ENCODE peak calls at places on chromosomes 5 and 9, in five cellular contexts. W, T, F, I and M are unnamed samples.

GRCh38 chr5:169646856-169647255 is 9.8 kb downstream of the DOCK2 start:
- DNase-seq in W (no peak), T (no peak), F (no peak), I (no peak), M (no peak)

GRCh38 chr9:69104830-69105527 is 69.1 kb upstream of the TJP2 start:
- DNase-seq in W (no peak), T (peak), F (no peak), I (no peak), M (no peak)

GRCh38 chr5:173639-174600 is 17.4 kb upstream of the LRRC14B start:
- DNase-seq in W (no peak), T (no peak), F (no peak), I (no peak), M (no peak)

GRCh38 chr5:141825836-141826560 is 52.2 kb downstream of the PCDH1 start:
- DNase-seq in W (no peak), T (no peak), F (no peak), I (no peak), M (no peak)

GRCh38 chr9:81312346-81312745 is 377.0 kb downstream of the TLE1 start:
- DNase-seq in W (no peak), T (no peak), F (no peak), I (no peak), M (no peak)

GRCh38 chr5:153974131-153974812 is 64.4 kb downstream of the FAM114A2 start:
- DNase-seq in W (no peak), T (no peak), F (no peak), I (no peak), M (peak)

GRCh38 chr5:146447734-146448380 is 724 bp downstream of the TCERG1 start:
- DNase-seq in W (no peak), T (no peak), F (no peak), I (no peak), M (no peak)

GRCh38 chr5:110321117-110321516 is 405.4 kb downstream of the TMEM232 start:
- DNase-seq in W (no peak), T (no peak), F (no peak), I (no peak), M (no peak)

GRCh38 chr5:162068412-162068811 is 839 bp downstream of the GABRG2 start:
- DNase-seq in W (peak), T (peak), F (no peak), I (no peak), M (peak)

GRCh38 chr9:136011703-136012496 is 50.7 kb upstream of the UBAC1 start:
- DNase-seq in W (no peak), T (peak), F (no peak), I (peak), M (peak)

GRCh38 chr9:136882109-136882946 is 4.0 kb upstream of the TRAF2 start:
- DNase-seq in W (no peak), T (peak), F (peak), I (no peak), M (peak)

GRCh38 chr5:944992-945685 is 52.5 kb downstream of the TRIP13 start:
- DNase-seq in W (no peak), T (no peak), F (no peak), I (no peak), M (no peak)

GRCh38 chr5:116898917-116899316 is 324.3 kb upstream of the SEMA6A start:
- DNase-seq in W (no peak), T (no peak), F (no peak), I (no peak), M (no peak)

GRCh38 chr5:9054821-9055589 is 490.9 kb downstream of the SEMA5A start:
- DNase-seq in W (no peak), T (no peak), F (no peak), I (no peak), M (no peak)

GRCh38 chr5:72234265-72234700 is 85.8 kb downstream of the MRPS27 start:
- DNase-seq in W (no peak), T (no peak), F (no peak), I (no peak), M (no peak)

GRCh38 chr5:1335540-1336095 is 9.3 kb downstream of the CLPTM1L start:
- DNase-seq in W (no peak), T (no peak), F (no peak), I (no peak), M (no peak)

GRCh38 chr9:95132406-95133350 is 184.8 kb downstream of the FANCC start:
- DNase-seq in W (peak), T (no peak), F (no peak), I (no peak), M (peak)

GRCh38 chr9:131174681-131175239 is 49.4 kb downstream of the NUP214 start:
- DNase-seq in W (no peak), T (no peak), F (no peak), I (no peak), M (no peak)

GRCh38 chr9:7782390-7783120 is 17.0 kb downstream of the DMAC1 start:
- DNase-seq in W (no peak), T (no peak), F (no peak), I (no peak), M (no peak)

GRCh38 chr9:118009585-118009984 is 305.4 kb downstream of the TLR4 start:
- DNase-seq in W (no peak), T (no peak), F (no peak), I (no peak), M (no peak)

GRCh38 chr9:81665514-81665838 is 23.9 kb downstream of the TLE1 start:
- DNase-seq in W (no peak), T (no peak), F (no peak), I (no peak), M (no peak)

GRCh38 chr9:35563791-35564197 is 41.3 kb upstream of the TESK1 start:
- DNase-seq in W (peak), T (no peak), F (no peak), I (peak), M (peak)

GRCh38 chr5:134139891-134140469 is 25.5 kb downstream of the TCF7 start:
- DNase-seq in W (no peak), T (peak), F (no peak), I (peak), M (peak)

GRCh38 chr5:157681048-157681447 is 9.7 kb downstream of the C5orf52 start:
- DNase-seq in W (no peak), T (no peak), F (no peak), I (no peak), M (no peak)

GRCh38 chr5:154485850-154486426 is 7.9 kb upstream of the HAND1 start:
- DNase-seq in W (no peak), T (no peak), F (no peak), I (no peak), M (no peak)

GRCh38 chr9:94005272-94005901 is 50.2 kb upstream of the BARX1 start:
- DNase-seq in W (no peak), T (no peak), F (no peak), I (no peak), M (no peak)

GRCh38 chr9:89281106-89281505 is 29.9 kb upstream of the CKS2 start:
- DNase-seq in W (no peak), T (no peak), F (no peak), I (no peak), M (peak)

GRCh38 chr5:172733974-172734346 is 37.0 kb downstream of the DUSP1 start:
- DNase-seq in W (no peak), T (no peak), F (no peak), I (no peak), M (no peak)

GRCh38 chr5:138975098-138975847 is 100.1 kb upstream of the LRRTM2 start:
- DNase-seq in W (peak), T (no peak), F (no peak), I (peak), M (peak)

GRCh38 chr9:124347206-124347967 is 67.9 kb downstream of the PSMB7 start:
- DNase-seq in W (no peak), T (no peak), F (no peak), I (peak), M (no peak)